ENCODE peak calls at places on chromosomes 7 and 10, in seven cellular contexts. One of them, this sample, is unnamed.

GRCh38 chr7:99563650-99564049 is 5.2 kb downstream of the ZNF655 start:
- ATAC-seq in mucosa of descending colon: no peak
- ATAC-seq in effector memory CD8-positive, alpha-beta T cell: no peak
- ATAC-seq in naive thymus-derived CD8-positive, alpha-beta T cell: no peak
- ATAC-seq in T-helper 17 cell: no peak
- ATAC-seq in activated T-cell treated with anti-CD3 and anti-CD28 coated beads, Interleukin-2, amount 50 U/mL, for 72 hours: no peak
- ATAC-seq in omental fat pad: no peak
- ATAC-seq in this sample: no peak

GRCh38 chr7:35792472-35793224 is 8.2 kb upstream of the SEPTIN7 start:
- ATAC-seq in T-helper 17 cell: no peak
- ATAC-seq in activated T-cell treated with anti-CD3 and anti-CD28 coated beads, Interleukin-2, amount 50 U/mL, for 72 hours: no peak
- ATAC-seq in naive thymus-derived CD8-positive, alpha-beta T cell: no peak
- ATAC-seq in mucosa of descending colon: no peak
- ATAC-seq in omental fat pad: no peak
- ATAC-seq in effector memory CD8-positive, alpha-beta T cell: no peak
- ATAC-seq in this sample: peak

GRCh38 chr10:113094114-113094486 is 144.1 kb downstream of the TCF7L2 start:
- ATAC-seq in mucosa of descending colon: peak
- ATAC-seq in effector memory CD8-positive, alpha-beta T cell: peak
- ATAC-seq in T-helper 17 cell: peak
- ATAC-seq in activated T-cell treated with anti-CD3 and anti-CD28 coated beads, Interleukin-2, amount 50 U/mL, for 72 hours: peak
- ATAC-seq in naive thymus-derived CD8-positive, alpha-beta T cell: no peak
- ATAC-seq in omental fat pad: no peak
- ATAC-seq in this sample: no peak

GRCh38 chr7:130944997-130945396 is 211.0 kb upstream of the KLF14 start:
- ATAC-seq in omental fat pad: no peak
- ATAC-seq in effector memory CD8-positive, alpha-beta T cell: no peak
- ATAC-seq in T-helper 17 cell: peak
- ATAC-seq in activated T-cell treated with anti-CD3 and anti-CD28 coated beads, Interleukin-2, amount 50 U/mL, for 72 hours: peak
- ATAC-seq in mucosa of descending colon: no peak
- ATAC-seq in naive thymus-derived CD8-positive, alpha-beta T cell: no peak
- ATAC-seq in this sample: no peak

GRCh38 chr10:75065081-75065480 is 46.4 kb upstream of the SAMD8 start:
- ATAC-seq in naive thymus-derived CD8-positive, alpha-beta T cell: no peak
- ATAC-seq in T-helper 17 cell: no peak
- ATAC-seq in mucosa of descending colon: no peak
- ATAC-seq in activated T-cell treated with anti-CD3 and anti-CD28 coated beads, Interleukin-2, amount 50 U/mL, for 72 hours: no peak
- ATAC-seq in effector memory CD8-positive, alpha-beta T cell: no peak
- ATAC-seq in omental fat pad: no peak
- ATAC-seq in this sample: no peak

GRCh38 chr7:100360102-100360607 is 2.2 kb downstream of the PILRB start:
- ATAC-seq in effector memory CD8-positive, alpha-beta T cell: no peak
- ATAC-seq in T-helper 17 cell: no peak
- ATAC-seq in activated T-cell treated with anti-CD3 and anti-CD28 coated beads, Interleukin-2, amount 50 U/mL, for 72 hours: no peak
- ATAC-seq in naive thymus-derived CD8-positive, alpha-beta T cell: no peak
- ATAC-seq in mucosa of descending colon: no peak
- ATAC-seq in omental fat pad: no peak
- ATAC-seq in this sample: no peak

GRCh38 chr10:1579671-1580070 is 157.7 kb downstream of the ADARB2 start:
- ATAC-seq in effector memory CD8-positive, alpha-beta T cell: no peak
- ATAC-seq in T-helper 17 cell: no peak
- ATAC-seq in mucosa of descending colon: no peak
- ATAC-seq in activated T-cell treated with anti-CD3 and anti-CD28 coated beads, Interleukin-2, amount 50 U/mL, for 72 hours: no peak
- ATAC-seq in naive thymus-derived CD8-positive, alpha-beta T cell: no peak
- ATAC-seq in omental fat pad: no peak
- ATAC-seq in this sample: no peak

GRCh38 chr10:43885842-43886241 is 237.2 kb upstream of the ZNF32 start:
- ATAC-seq in T-helper 17 cell: no peak
- ATAC-seq in naive thymus-derived CD8-positive, alpha-beta T cell: no peak
- ATAC-seq in effector memory CD8-positive, alpha-beta T cell: no peak
- ATAC-seq in mucosa of descending colon: no peak
- ATAC-seq in activated T-cell treated with anti-CD3 and anti-CD28 coated beads, Interleukin-2, amount 50 U/mL, for 72 hours: no peak
- ATAC-seq in omental fat pad: no peak
- ATAC-seq in this sample: no peak

GRCh38 chr10:48523212-48523819 is 81.6 kb downstream of the ARHGAP22 start:
- ATAC-seq in mucosa of descending colon: peak
- ATAC-seq in omental fat pad: peak
- ATAC-seq in effector memory CD8-positive, alpha-beta T cell: no peak
- ATAC-seq in naive thymus-derived CD8-positive, alpha-beta T cell: no peak
- ATAC-seq in T-helper 17 cell: no peak
- ATAC-seq in activated T-cell treated with anti-CD3 and anti-CD28 coated beads, Interleukin-2, amount 50 U/mL, for 72 hours: no peak
- ATAC-seq in this sample: peak

GRCh38 chr10:43315096-43315495 is 48.2 kb upstream of the RASGEF1A start:
- ATAC-seq in effector memory CD8-positive, alpha-beta T cell: no peak
- ATAC-seq in mucosa of descending colon: peak
- ATAC-seq in naive thymus-derived CD8-positive, alpha-beta T cell: no peak
- ATAC-seq in activated T-cell treated with anti-CD3 and anti-CD28 coated beads, Interleukin-2, amount 50 U/mL, for 72 hours: no peak
- ATAC-seq in T-helper 17 cell: no peak
- ATAC-seq in omental fat pad: no peak
- ATAC-seq in this sample: peak

GRCh38 chr10:114079421-114079820 is 35.8 kb downstream of the ADRB1 start:
- ATAC-seq in activated T-cell treated with anti-CD3 and anti-CD28 coated beads, Interleukin-2, amount 50 U/mL, for 72 hours: no peak
- ATAC-seq in omental fat pad: no peak
- ATAC-seq in effector memory CD8-positive, alpha-beta T cell: no peak
- ATAC-seq in mucosa of descending colon: no peak
- ATAC-seq in naive thymus-derived CD8-positive, alpha-beta T cell: no peak
- ATAC-seq in T-helper 17 cell: no peak
- ATAC-seq in this sample: no peak

GRCh38 chr10:13908475-13908874 is 321.7 kb downstream of the PRPF18 start:
- ATAC-seq in naive thymus-derived CD8-positive, alpha-beta T cell: no peak
- ATAC-seq in T-helper 17 cell: no peak
- ATAC-seq in effector memory CD8-positive, alpha-beta T cell: no peak
- ATAC-seq in omental fat pad: no peak
- ATAC-seq in mucosa of descending colon: no peak
- ATAC-seq in activated T-cell treated with anti-CD3 and anti-CD28 coated beads, Interleukin-2, amount 50 U/mL, for 72 hours: no peak
- ATAC-seq in this sample: no peak

GRCh38 chr7:96708872-96709271 is 774 bp downstream of the SEM1 start:
- ATAC-seq in naive thymus-derived CD8-positive, alpha-beta T cell: no peak
- ATAC-seq in T-helper 17 cell: no peak
- ATAC-seq in activated T-cell treated with anti-CD3 and anti-CD28 coated beads, Interleukin-2, amount 50 U/mL, for 72 hours: no peak
- ATAC-seq in omental fat pad: no peak
- ATAC-seq in effector memory CD8-positive, alpha-beta T cell: no peak
- ATAC-seq in mucosa of descending colon: no peak
- ATAC-seq in this sample: no peak

GRCh38 chr10:75919913-75920312 is 488.5 kb downstream of the LRMDA start:
- ATAC-seq in mucosa of descending colon: no peak
- ATAC-seq in activated T-cell treated with anti-CD3 and anti-CD28 coated beads, Interleukin-2, amount 50 U/mL, for 72 hours: no peak
- ATAC-seq in effector memory CD8-positive, alpha-beta T cell: no peak
- ATAC-seq in T-helper 17 cell: no peak
- ATAC-seq in omental fat pad: no peak
- ATAC-seq in naive thymus-derived CD8-positive, alpha-beta T cell: no peak
- ATAC-seq in this sample: no peak

GRCh38 chr10:89355373-89355772 is 22.5 kb upstream of the IFIT1B start:
- ATAC-seq in effector memory CD8-positive, alpha-beta T cell: no peak
- ATAC-seq in naive thymus-derived CD8-positive, alpha-beta T cell: no peak
- ATAC-seq in omental fat pad: no peak
- ATAC-seq in mucosa of descending colon: no peak
- ATAC-seq in activated T-cell treated with anti-CD3 and anti-CD28 coated beads, Interleukin-2, amount 50 U/mL, for 72 hours: no peak
- ATAC-seq in T-helper 17 cell: no peak
- ATAC-seq in this sample: no peak

GRCh38 chr10:7622969-7623368 is 43.8 kb downstream of the ITIH5 start:
- ATAC-seq in mucosa of descending colon: no peak
- ATAC-seq in naive thymus-derived CD8-positive, alpha-beta T cell: no peak
- ATAC-seq in omental fat pad: no peak
- ATAC-seq in T-helper 17 cell: no peak
- ATAC-seq in effector memory CD8-positive, alpha-beta T cell: no peak
- ATAC-seq in activated T-cell treated with anti-CD3 and anti-CD28 coated beads, Interleukin-2, amount 50 U/mL, for 72 hours: no peak
- ATAC-seq in this sample: no peak

This sample was measured in gastroesophageal sphincter.